ENCODE peak calls at places on chromosomes 13 and 19, in five cellular contexts. P, T, L, E and O are unnamed samples.

GRCh38 chr19:17952041-17952976 is 14.6 kb upstream of the KCNN1 start:
- DNase-seq in P (no peak), T (no peak), L (no peak), E (no peak), O (no peak)

GRCh38 chr13:39370554-39370953 is 232.4 kb downstream of the LHFPL6 start:
- DNase-seq in P (no peak), L (no peak), T (no peak), E (peak; percentile 78), O (no peak)

GRCh38 chr13:33007950-33008349 is 8.3 kb upstream of the KL start:
- DNase-seq in E (no peak), L (no peak), P (no peak), T (no peak), O (no peak)

GRCh38 chr19:1324792-1325567 is 39.3 kb downstream of the EFNA2 start:
- DNase-seq in P (peak; percentile 7), T (peak; percentile 47), E (peak; percentile 67), L (no peak), O (peak; percentile 81)

GRCh38 chr19:39389621-39390414 is 1.1 kb downstream of the PAF1 start:
- DNase-seq in E (no peak), L (no peak), T (no peak), P (no peak), O (no peak)

GRCh38 chr19:46631481-46631880 is 4.5 kb downstream of the GNG8 start:
- DNase-seq in E (peak; percentile 71), P (no peak), T (no peak), L (no peak), O (no peak)

GRCh38 chr13:27920677-27921420 is 1.0 kb downstream of the PDX1 start:
- DNase-seq in E (peak; percentile 11), T (peak; percentile 9), L (no peak), P (no peak), O (no peak)

GRCh38 chr13:106038752-106039151 is 496.7 kb downstream of the EFNB2 start:
- DNase-seq in L (no peak), T (no peak), P (no peak), E (peak; percentile 84), O (no peak)

GRCh38 chr13:52103386-52103785 is 25.5 kb downstream of the NEK5 start:
- DNase-seq in L (no peak), P (no peak), E (no peak), T (no peak), O (no peak)

GRCh38 chr13:112455476-112456059 is 79.4 kb downstream of the SPACA7 start:
- DNase-seq in T (no peak), E (no peak), L (no peak), P (no peak), O (no peak)

GRCh38 chr19:55676384-55676783 is 1.4 kb downstream of the EPN1 start:
- DNase-seq in P (no peak), E (peak; percentile 22), L (no peak), T (no peak), O (no peak)

GRCh38 chr19:15640294-15640903 is at the start of gene CYP4F3:
- DNase-seq in P (no peak), E (no peak), L (no peak), T (no peak), O (peak; percentile 77)

GRCh38 chr19:43504426-43505185 is at the start of gene PHLDB3:
- DNase-seq in L (no peak), T (peak; percentile 61), E (peak; percentile 12), P (peak; percentile 47), O (no peak)

GRCh38 chr13:48749144-48749543 is 95.4 kb downstream of the CYSLTR2 start:
- DNase-seq in E (peak; percentile 16), L (no peak), P (no peak), T (no peak), O (no peak)

GRCh38 chr13:41427700-41428099 is 29.6 kb upstream of the RGCC start:
- DNase-seq in P (no peak), L (no peak), E (no peak), T (no peak), O (no peak)

GRCh38 chr19:20414133-20414532 is 151.4 kb downstream of the ZNF737 start:
- DNase-seq in E (no peak), P (no peak), L (no peak), T (no peak), O (no peak)